ENCODE peak calls at places on chromosome 20, in nine cellular contexts. Z is RWPE1; C is endothelial cell; K is H9; M is omental fat pad; B is fibroblast of the aortic adventitia; J is OCI-LY7; Q is CD8-positive, alpha-beta T cell; I is lower lobe of right lung. Y is an unnamed sample.

GRCh38 chr20:15937179-15937578 is 636.1 kb downstream of the KIF16B start:
- DNase-seq in Z (no peak), C (no peak), K (no peak), M (no peak), B (no peak), J (peak), Q (no peak), I (no peak), Y (no peak)

GRCh38 chr20:41905186-41905585 is 287.0 kb upstream of the CHD6 start:
- DNase-seq in Z (no peak), C (no peak), K (no peak), M (no peak), B (no peak), J (no peak), Q (no peak), I (no peak), Y (no peak)

GRCh38 chr20:9574182-9574581 is 59.8 kb downstream of the LAMP5 start:
- DNase-seq in Z (no peak), C (no peak), K (peak), M (no peak), B (no peak), J (no peak), Q (no peak), I (no peak), Y (no peak)

GRCh38 chr20:37393196-37393862 is 47.4 kb downstream of the SRC start:
- DNase-seq in Z (no peak), C (no peak), K (no peak), M (no peak), B (no peak), J (no peak), Q (no peak), I (peak), Y (no peak)

GRCh38 chr20:57654998-57655811 is 35.0 kb upstream of the ZBP1 start:
- DNase-seq in Z (no peak), C (peak), K (peak), M (peak), B (no peak), J (peak), Q (no peak), I (peak), Y (no peak)

GRCh38 chr20:63858393-63859165 is 2.7 kb upstream of the ABHD16B start:
- DNase-seq in Z (no peak), C (peak), K (peak), M (no peak), B (no peak), J (peak), Q (no peak), I (no peak), Y (no peak)

GRCh38 chr20:40562031-40562430 is 127.0 kb downstream of the MAFB start:
- DNase-seq in Z (peak), C (no peak), K (no peak), M (no peak), B (no peak), J (no peak), Q (no peak), I (peak), Y (no peak)

GRCh38 chr20:44070139-44070900 is 116.7 kb downstream of the JPH2 start:
- DNase-seq in Z (no peak), C (no peak), K (no peak), M (no peak), B (no peak), J (no peak), Q (peak), I (no peak), Y (no peak)

GRCh38 chr20:20360464-20360863 is 7.4 kb upstream of the INSM1 start:
- DNase-seq in Z (peak), C (peak), K (peak), M (no peak), B (peak), J (peak), Q (peak), I (no peak), Y (peak)

GRCh38 chr20:54174452-54175175 is 828 bp upstream of the CYP24A1 start:
- DNase-seq in Z (no peak), C (no peak), K (no peak), M (no peak), B (no peak), J (no peak), Q (no peak), I (no peak), Y (no peak)

GRCh38 chr20:24741673-24742072 is 207.4 kb upstream of the CST7 start:
- DNase-seq in Z (no peak), C (no peak), K (peak), M (no peak), B (no peak), J (no peak), Q (no peak), I (no peak), Y (no peak)

GRCh38 chr20:53919886-53920285 is 150.5 kb downstream of the BCAS1 start:
- DNase-seq in Z (no peak), C (no peak), K (no peak), M (no peak), B (no peak), J (no peak), Q (no peak), I (no peak), Y (no peak)

GRCh38 chr20:35226775-35227681 is 538 bp downstream of the MMP24 start:
- DNase-seq in Z (peak), C (peak), K (peak), M (no peak), B (peak), J (peak), Q (peak), I (peak), Y (peak)

GRCh38 chr20:54219751-54220426 is 12.0 kb downstream of the PFDN4 start:
- DNase-seq in Z (peak), C (no peak), K (no peak), M (no peak), B (peak), J (peak), Q (no peak), I (no peak), Y (no peak)

GRCh38 chr20:47532002-47532401 is 30.3 kb downstream of the NCOA3 start:
- DNase-seq in Z (no peak), C (no peak), K (no peak), M (no peak), B (no peak), J (no peak), Q (no peak), I (no peak), Y (no peak)

GRCh38 chr20:40637176-40637575 is 51.9 kb downstream of the MAFB start:
- DNase-seq in Z (no peak), C (no peak), K (peak), M (no peak), B (no peak), J (no peak), Q (no peak), I (no peak), Y (no peak)

GRCh38 chr20:20547221-20547875 is 165.1 kb downstream of the RALGAPA2 start:
- DNase-seq in Z (no peak), C (no peak), K (no peak), M (no peak), B (no peak), J (peak), Q (no peak), I (no peak), Y (no peak)

GRCh38 chr20:18721716-18722115 is 91.9 kb upstream of the SCP2D1 start:
- DNase-seq in Z (no peak), C (no peak), K (no peak), M (no peak), B (no peak), J (no peak), Q (no peak), I (no peak), Y (no peak)

GRCh38 chr20:18717062-18717461 is 96.5 kb upstream of the SCP2D1 start:
- DNase-seq in Z (no peak), C (no peak), K (no peak), M (no peak), B (no peak), J (no peak), Q (no peak), I (no peak), Y (no peak)

GRCh38 chr20:18715564-18715963 is 98.0 kb upstream of the SCP2D1 start:
- DNase-seq in Z (no peak), C (no peak), K (no peak), M (no peak), B (no peak), J (no peak), Q (no peak), I (no peak), Y (no peak)

GRCh38 chr20:18719426-18719825 is 94.2 kb upstream of the SCP2D1 start:
- DNase-seq in Z (no peak), C (no peak), K (no peak), M (no peak), B (no peak), J (no peak), Q (no peak), I (no peak), Y (peak)

GRCh38 chr20:18718129-18718528 is 95.5 kb upstream of the SCP2D1 start:
- DNase-seq in Z (no peak), C (no peak), K (no peak), M (no peak), B (no peak), J (no peak), Q (no peak), I (no peak), Y (no peak)
- TF ChIP-seq CTCF in Z (no peak), C (no peak), K (peak), M (no peak), B (no peak), J (peak), Q (no peak), I (no peak), Y (no peak)

GRCh38 chr20:49029203-49029602 is 16.9 kb upstream of the CSE1L start:
- DNase-seq in Z (no peak), C (no peak), K (no peak), M (no peak), B (peak), J (no peak), Q (no peak), I (no peak), Y (no peak)

GRCh38 chr20:49032455-49032854 is 13.7 kb upstream of the CSE1L start:
- DNase-seq in Z (no peak), C (no peak), K (no peak), M (no peak), B (no peak), J (no peak), Q (no peak), I (no peak), Y (no peak)

GRCh38 chr20:49024220-49024619 is 21.9 kb upstream of the CSE1L start:
- DNase-seq in Z (no peak), C (no peak), K (no peak), M (no peak), B (no peak), J (no peak), Q (no peak), I (no peak), Y (no peak)

GRCh38 chr20:49030954-49031619 is 15.0 kb upstream of the CSE1L start:
- DNase-seq in Z (no peak), C (no peak), K (no peak), M (no peak), B (peak), J (no peak), Q (no peak), I (peak), Y (no peak)

DNA sequence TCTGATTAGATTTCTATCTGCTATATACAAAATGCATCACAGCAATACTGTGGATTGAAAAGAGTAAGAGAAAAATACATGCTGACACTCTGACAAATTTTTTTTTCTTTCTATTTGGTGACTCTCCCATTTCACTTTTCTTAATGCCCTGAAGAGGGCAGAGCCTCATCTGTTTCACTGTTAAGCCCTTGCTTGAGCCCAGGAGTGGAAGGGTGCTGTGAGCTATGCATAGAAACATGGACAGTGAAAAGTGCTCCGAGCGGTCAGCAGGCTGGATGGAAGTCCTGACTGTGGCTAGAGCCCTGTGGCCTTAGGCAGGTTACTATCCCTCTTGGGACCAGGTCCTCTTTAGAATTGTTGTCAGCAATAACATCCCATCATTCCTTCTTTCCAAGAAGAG is 17.4 kb upstream of the CSE1L start:
- DNase-seq in Z (peak), C (no peak), K (no peak), M (no peak), B (peak), J (peak), Q (no peak), I (no peak), Y (no peak)
- TF ChIP-seq CTCF in Z (peak), C (no peak), K (peak), M (no peak), B (peak), J (peak), Q (no peak), I (no peak), Y (no peak)

GRCh38 chr20:38883081-38883980 is 42.9 kb upstream of the FAM83D start:
- DNase-seq in Z (no peak), C (no peak), K (no peak), M (no peak), B (peak), J (peak), Q (no peak), I (no peak), Y (peak)
- TF ChIP-seq CTCF in Z (no peak), C (no peak), K (peak), M (no peak), B (no peak), J (peak), Q (no peak), I (no peak), Y (no peak)

GRCh38 chr20:22098451-22098850 is 393.0 kb downstream of the PAX1 start:
- DNase-seq in Z (no peak), C (no peak), K (no peak), M (no peak), B (no peak), J (no peak), Q (no peak), I (no peak), Y (no peak)
- TF ChIP-seq CTCF in Z (no peak), C (peak), K (peak), M (no peak), B (no peak), J (no peak), Q (no peak), I (no peak), Y (peak)

GRCh38 chr20:3704085-3704484 is 8.3 kb downstream of the SIGLEC1 start:
- DNase-seq in Z (no peak), C (no peak), K (peak), M (no peak), B (no peak), J (no peak), Q (no peak), I (no peak), Y (no peak)
- TF ChIP-seq CTCF in Z (no peak), C (no peak), K (no peak), M (no peak), B (no peak), J (no peak), Q (no peak), I (no peak), Y (no peak)

GRCh38 chr20:7159903-7160302 is 392.4 kb downstream of the BMP2 start:
- DNase-seq in Z (peak), C (no peak), K (no peak), M (no peak), B (peak), J (no peak), Q (no peak), I (no peak), Y (no peak)

GRCh38 chr20:7155794-7156193 is 388.3 kb downstream of the BMP2 start:
- DNase-seq in Z (no peak), C (no peak), K (no peak), M (no peak), B (no peak), J (no peak), Q (no peak), I (no peak), Y (no peak)

DNA sequence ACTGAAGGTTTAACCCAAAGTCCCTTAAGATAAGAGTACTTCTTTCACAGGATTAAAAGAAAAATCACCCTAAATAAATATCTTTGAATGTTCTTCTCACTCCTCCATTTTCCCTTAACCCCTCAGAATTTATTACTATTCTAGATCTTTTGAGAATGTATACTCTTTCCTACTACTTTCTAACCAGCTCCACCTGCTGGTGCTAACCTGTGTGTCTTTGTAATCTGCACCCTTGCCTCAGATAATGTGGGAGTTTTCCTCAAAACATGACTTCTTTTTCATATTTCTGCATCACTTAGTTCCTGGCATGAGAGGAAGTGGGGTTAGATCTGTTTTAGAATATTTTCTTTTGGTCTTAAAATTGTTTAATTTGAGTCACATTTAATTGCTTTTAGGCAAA is 394.2 kb downstream of the BMP2 start:
- DNase-seq in Z (peak), C (peak), K (no peak), M (no peak), B (peak), J (peak), Q (no peak), I (no peak), Y (no peak)
- TF ChIP-seq CTCF in Z (peak), C (peak), K (peak), M (no peak), B (peak), J (peak), Q (no peak), I (peak), Y (peak)

GRCh38 chr20:52004720-52005119 is 186.9 kb downstream of the ZFP64 start:
- DNase-seq in Z (no peak), C (no peak), K (no peak), M (no peak), B (peak), J (no peak), Q (no peak), I (no peak), Y (no peak)

GRCh38 chr20:52003415-52003814 is 188.2 kb downstream of the ZFP64 start:
- DNase-seq in Z (no peak), C (no peak), K (no peak), M (no peak), B (no peak), J (no peak), Q (no peak), I (no peak), Y (no peak)

GRCh38 chr20:52003976-52004375 is 187.6 kb downstream of the ZFP64 start:
- DNase-seq in Z (no peak), C (no peak), K (no peak), M (no peak), B (no peak), J (no peak), Q (no peak), I (no peak), Y (no peak)

DNA sequence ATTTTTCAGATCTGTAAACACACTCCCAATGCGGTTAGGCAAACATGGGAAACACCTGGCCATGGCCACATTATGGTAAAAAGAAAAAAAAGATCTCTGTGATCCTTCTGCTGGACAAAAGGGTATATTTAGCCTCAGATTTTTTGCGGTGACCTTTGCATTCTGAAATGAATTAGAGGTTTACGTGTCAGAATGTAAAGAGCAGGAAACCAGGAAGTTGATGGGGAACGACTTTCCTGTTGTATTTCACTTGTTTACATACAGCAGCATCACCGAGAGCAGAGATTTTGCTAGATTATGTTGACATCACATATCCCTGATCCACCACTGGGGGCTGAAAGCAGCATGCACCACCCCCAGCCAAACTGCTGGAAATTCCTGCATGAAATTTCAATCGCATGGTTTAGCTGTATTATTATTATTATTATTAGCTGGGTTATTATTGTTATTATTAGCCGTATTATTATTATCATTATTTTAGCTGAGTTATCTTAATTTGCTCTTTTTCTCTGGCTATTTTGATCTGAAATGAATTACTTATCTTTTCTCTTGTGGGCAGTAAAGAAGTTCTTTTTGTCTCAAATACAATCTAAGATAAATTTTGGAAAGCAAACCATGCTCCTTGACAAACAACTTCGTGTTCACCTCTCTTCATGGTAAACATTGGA is 189.4 kb downstream of the ZFP64 start:
- DNase-seq in Z (no peak), C (peak), K (no peak), M (no peak), B (no peak), J (peak), Q (no peak), I (no peak), Y (no peak)
- TF ChIP-seq CTCF in Z (no peak), C (peak), K (peak), M (no peak), B (peak), J (peak), Q (no peak), I (no peak), Y (peak)